ENCODE peak calls at places on chromosome 17, in six cellular contexts. E is activated T-cell treated with anti-CD3 and anti-CD28 coated beads, Interleukin-2, amount 50 U/mL, for 72 hours; P is NCI-H2081 treated with DMSO at 0.1 percent for 48 hours; T is fibroblast of the aortic adventitia; M is effector memory CD4-positive, alpha-beta T cell; G is colonic mucosa. H is an unnamed sample.

GRCh38 chr17:74631468-74632195 is 8.1 kb upstream of the CD300E start:
- DNase-seq in P (no peak), T (peak), M (no peak), G (no peak), E (no peak), H (no peak)

GRCh38 chr17:44804301-44805061 is 25.6 kb downstream of the GJC1 start:
- DNase-seq in P (no peak), M (no peak), T (no peak), E (no peak), G (no peak), H (no peak)

GRCh38 chr17:14407541-14407940 is 106.7 kb downstream of the HS3ST3B1 start:
- DNase-seq in G (no peak), T (no peak), M (no peak), E (no peak), P (no peak), H (no peak)

GRCh38 chr17:17075037-17075755 is 32.9 kb downstream of the MPRIP start:
- DNase-seq in P (no peak), M (no peak), E (no peak), T (peak), G (no peak), H (peak)

GRCh38 chr17:19242926-19243325 is 5.8 kb downstream of the EPN2 start:
- DNase-seq in P (no peak), G (no peak), E (no peak), M (no peak), T (no peak), H (no peak)

GRCh38 chr17:79563237-79564013 is 47.4 kb downstream of the RBFOX3 start:
- DNase-seq in P (no peak), T (no peak), M (no peak), E (no peak), G (no peak), H (peak)

GRCh38 chr17:66549731-66550207 is 247.4 kb downstream of the PRKCA start:
- DNase-seq in M (no peak), P (no peak), T (peak), E (no peak), G (no peak), H (peak)

GRCh38 chr17:35448214-35448898 is at the start of gene SLFN13:
- DNase-seq in T (peak), M (peak), E (peak), G (peak), P (no peak), H (peak)

GRCh38 chr17:62705781-62706597 is 78.5 kb downstream of the MRC2 start:
- DNase-seq in M (no peak), T (peak), G (no peak), E (no peak), P (no peak), H (no peak)

GRCh38 chr17:82241926-82242697 is 13.3 kb downstream of the SLC16A3 start:
- DNase-seq in G (no peak), M (no peak), P (no peak), E (no peak), T (peak), H (no peak)